ENCODE peak calls at places on chromosomes 16 and 17, in six cellular contexts. P, G, A, H, Q and T are unnamed samples.

GRCh38 chr16:30846649-30847402 is 47.1 kb downstream of the BCL7C start:
- DNase-seq in H (no peak), P (no peak), A (peak), Q (no peak), G (no peak), T (no peak)

GRCh38 chr17:76404976-76405563 is 20.7 kb downstream of the SPHK1 start:
- DNase-seq in G (no peak), H (no peak), A (no peak), P (no peak), Q (no peak), T (no peak)

GRCh38 chr17:68784431-68784830 is 170.8 kb downstream of the ABCA8 start:
- DNase-seq in H (no peak), G (no peak), P (no peak), A (no peak), Q (no peak), T (no peak)

GRCh38 chr17:34665803-34666763 is 86.7 kb downstream of the TMEM132E start:
- DNase-seq in A (peak), G (no peak), Q (no peak), P (no peak), H (no peak), T (no peak)

GRCh38 chr17:70881093-70881492 is 711.8 kb downstream of the KCNJ2 start:
- DNase-seq in A (no peak), H (no peak), P (no peak), G (no peak), Q (no peak), T (no peak)

GRCh38 chr17:50602514-50603235 is 32.0 kb upstream of the ABCC3 start:
- DNase-seq in G (no peak), A (no peak), Q (no peak), P (no peak), H (no peak), T (no peak)

GRCh38 chr17:82754297-82755208 is 2.7 kb downstream of the TBCD start:
- DNase-seq in Q (peak), G (no peak), H (no peak), P (no peak), A (peak), T (no peak)

GRCh38 chr17:35063514-35064223 is at the start of gene RFFL:
- DNase-seq in Q (peak), A (peak), H (peak), G (peak), P (peak), T (peak)

GRCh38 chr17:61349350-61349749 is 50.3 kb upstream of the TBX2 start:
- DNase-seq in A (no peak), G (peak), Q (no peak), P (no peak), H (no peak), T (no peak)

GRCh38 chr17:61009619-61010018 is 332.0 kb downstream of the BCAS3 start:
- DNase-seq in A (no peak), G (no peak), H (no peak), P (no peak), Q (no peak), T (no peak)

GRCh38 chr17:49966767-49967166 is 2.2 kb upstream of the DLX4 start:
- DNase-seq in G (no peak), A (no peak), Q (no peak), P (no peak), H (no peak), T (no peak)

GRCh38 chr17:75077490-75078096 is 10.2 kb upstream of the SLC16A5 start:
- DNase-seq in H (peak), Q (no peak), P (no peak), A (peak), G (no peak), T (no peak)

GRCh38 chr16:55502801-55503366 is 6.0 kb upstream of the LPCAT2 start:
- DNase-seq in H (no peak), Q (peak), G (peak), A (peak), P (no peak), T (no peak)

GRCh38 chr17:56351675-56352074 is 198.4 kb downstream of the ANKFN1 start:
- DNase-seq in P (no peak), Q (no peak), G (no peak), A (no peak), H (no peak), T (no peak)

GRCh38 chr17:67476787-67477335 is 99.8 kb downstream of the PITPNC1 start:
- DNase-seq in H (no peak), G (no peak), Q (no peak), P (no peak), A (no peak), T (no peak)

GRCh38 chr17:56710986-56711385 is 117.5 kb downstream of the NOG start:
- DNase-seq in H (no peak), P (no peak), A (no peak), Q (no peak), G (no peak), T (no peak)

GRCh38 chr17:57761887-57762286 is 16.8 kb upstream of the CCDC182 start:
- DNase-seq in A (peak), H (no peak), G (peak), Q (no peak), P (no peak), T (no peak)

GRCh38 chr17:8496081-8496480 is 60.4 kb downstream of the NDEL1 start:
- DNase-seq in Q (no peak), G (no peak), H (no peak), A (no peak), P (no peak), T (no peak)

GRCh38 chr17:20010886-20011402 is 1.8 kb downstream of the SPECC1 start:
- DNase-seq in G (no peak), P (no peak), A (no peak), Q (no peak), H (no peak), T (no peak)

GRCh38 chr17:8935194-8935593 is 30.3 kb downstream of the PIK3R5 start:
- DNase-seq in G (no peak), P (no peak), A (peak), Q (no peak), H (peak), T (no peak)

GRCh38 chr17:7292729-7293128 is 1.7 kb downstream of the YBX2 start:
- DNase-seq in A (no peak), H (no peak), Q (no peak), P (no peak), G (no peak), T (no peak)

GRCh38 chr17:5097101-5097834 is 14.4 kb downstream of the ZNF232 start:
- DNase-seq in Q (no peak), P (no peak), H (no peak), A (peak), G (no peak), T (no peak)

GRCh38 chr16:50103764-50104163 is 38.0 kb downstream of the HEATR3 start:
- DNase-seq in H (peak), Q (no peak), A (no peak), G (no peak), P (no peak), T (no peak)

GRCh38 chr17:77677210-77677609 is 281.3 kb upstream of the TNRC6C start:
- DNase-seq in H (no peak), A (no peak), Q (no peak), P (no peak), G (no peak), T (no peak)

GRCh38 chr16:51267676-51268075 is 116.6 kb upstream of the SALL1 start:
- DNase-seq in G (no peak), A (no peak), P (no peak), Q (no peak), H (no peak), T (no peak)

GRCh38 chr16:67547423-67548264 is 14.7 kb upstream of the CTCF start:
- DNase-seq in H (peak), P (no peak), G (no peak), Q (no peak), A (no peak), T (no peak)

GRCh38 chr16:24773771-24774427 is 44.4 kb downstream of the TNRC6A start:
- DNase-seq in P (no peak), Q (no peak), G (no peak), H (no peak), A (no peak), T (no peak)

GRCh38 chr16:14356064-14356463 is 274.0 kb downstream of the PARN start:
- DNase-seq in Q (no peak), P (no peak), G (no peak), H (no peak), A (no peak), T (no peak)

GRCh38 chr16:14351647-14352046 is 278.4 kb downstream of the PARN start:
- DNase-seq in P (no peak), G (peak), A (no peak), H (no peak), Q (no peak), T (no peak)

GRCh38 chr16:14357328-14357727 is 272.7 kb downstream of the PARN start:
- DNase-seq in A (no peak), G (no peak), P (no peak), Q (no peak), H (no peak), T (no peak)

GRCh38 chr16:14353340-14353739 is 276.7 kb downstream of the PARN start:
- DNase-seq in G (no peak), P (no peak), Q (no peak), A (peak), H (no peak), T (no peak)

GRCh38 chr16:14354561-14355351 is 275.3 kb downstream of the PARN start:
- DNase-seq in H (no peak), G (no peak), A (no peak), Q (no peak), P (no peak), T (no peak)
- H3K4me3 ChIP-seq in H (no peak), G (no peak), A (no peak), Q (no peak), P (no peak), T (peak)

GRCh38 chr16:85968041-85968920 is 69.3 kb downstream of the IRF8 start:
- DNase-seq in P (no peak), H (no peak), A (no peak), G (no peak), Q (no peak), T (no peak)
- TF ChIP-seq REST in P (no peak), H (no peak), A (no peak), G (no peak), Q (no peak), T (no peak)

GRCh38 chr16:17342031-17342430 is 128.7 kb downstream of the XYLT1 start:
- DNase-seq in Q (no peak), H (peak), G (no peak), A (no peak), P (no peak), T (no peak)

GRCh38 chr16:17339764-17340541 is 130.8 kb downstream of the XYLT1 start:
- DNase-seq in A (no peak), Q (no peak), H (no peak), P (no peak), G (no peak), T (no peak)

GRCh38 chr16:17343729-17344128 is 127.0 kb downstream of the XYLT1 start:
- DNase-seq in Q (no peak), P (no peak), H (peak), A (no peak), G (no peak), T (no peak)

GRCh38 chr16:17343028-17343427 is 127.7 kb downstream of the XYLT1 start:
- DNase-seq in H (peak), A (no peak), P (no peak), G (no peak), Q (no peak), T (no peak)

DNA sequence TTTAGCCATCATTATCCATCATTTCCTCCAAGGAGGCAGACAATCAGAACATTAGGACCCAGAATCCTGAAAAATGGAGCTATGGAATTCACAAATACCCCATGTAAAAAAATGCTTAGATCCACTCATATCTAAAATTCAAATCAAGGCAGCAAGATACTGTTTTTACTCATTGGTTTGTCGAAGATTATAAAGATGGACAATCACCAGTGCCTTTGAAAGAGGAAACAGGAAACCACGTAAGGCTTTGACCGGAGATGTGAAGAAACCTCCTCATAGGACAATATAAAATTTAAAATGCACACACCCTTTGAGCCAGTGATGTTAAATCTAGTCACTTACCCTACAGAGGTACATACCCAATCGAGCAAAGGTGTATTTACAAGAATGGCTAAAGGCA is 130.0 kb downstream of the XYLT1 start:
- DNase-seq in Q (no peak), P (no peak), G (no peak), H (no peak), A (no peak), T (no peak)
- H3K4me3 ChIP-seq in Q (no peak), P (no peak), G (no peak), H (no peak), A (no peak), T (no peak)

GRCh38 chr16:89198417-89199240 is 1.7 kb downstream of the SLC22A31 start:
- DNase-seq in Q (no peak), P (no peak), H (no peak), A (no peak), G (no peak), T (no peak)
- TF ChIP-seq REST in Q (no peak), P (no peak), H (no peak), A (no peak), G (no peak), T (no peak)

DNA sequence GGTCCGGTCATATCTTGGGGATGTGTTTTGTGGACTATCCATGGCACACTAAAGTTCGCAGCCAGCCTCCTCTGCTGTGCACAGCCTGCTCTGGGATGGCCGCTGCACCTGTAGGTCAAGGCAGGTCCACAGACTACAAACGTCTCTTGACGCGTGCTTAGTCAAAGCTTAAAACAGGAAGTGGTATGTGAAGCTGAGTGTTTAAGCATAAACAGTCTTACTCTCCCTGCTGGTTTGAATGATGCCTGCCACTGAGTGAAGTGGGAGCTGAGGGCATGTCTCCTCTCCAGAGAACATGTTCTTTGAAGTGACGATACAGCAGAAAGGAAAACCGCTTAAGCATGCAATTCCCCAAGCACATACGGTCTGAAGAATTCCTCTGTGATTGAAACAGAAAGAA is 365.6 kb downstream of the SLC39A11 start:
- DNase-seq in H (peak), G (no peak), P (no peak), Q (no peak), A (no peak), T (no peak)
- H3K4me3 ChIP-seq in H (no peak), G (no peak), P (no peak), Q (no peak), A (no peak), T (no peak)

GRCh38 chr16:85546585-85547447 is 66.3 kb upstream of the GSE1 start:
- DNase-seq in G (no peak), Q (no peak), P (no peak), A (no peak), H (no peak), T (no peak)
- TF ChIP-seq REST in G (no peak), Q (no peak), P (no peak), A (no peak), H (no peak), T (no peak)